ENCODE peak calls at places on chromosomes 12 and 14, in four cellular contexts. V is fibroblast of the conjunctiva, I is GM19239, K is GDM1. A is an unnamed sample.

GRCh38 chr12:52151859-52152783 is 39.7 kb downstream of the KRT80 start:
- DNase-seq in V (peak; percentile 43), I (peak; percentile 73), K (no peak), A (no peak)

GRCh38 chr14:34355584-34356266 is 106.3 kb downstream of the SPTSSA start:
- DNase-seq in V (no peak), K (no peak), I (no peak), A (no peak)

GRCh38 chr12:131724534-131724933 is 13.6 kb downstream of the SFSWAP start:
- DNase-seq in V (no peak), I (no peak), K (no peak), A (no peak)

GRCh38 chr12:100827901-100828520 is 33.4 kb downstream of the ANO4 start:
- DNase-seq in I (peak; percentile 7), V (no peak), K (no peak), A (no peak)

GRCh38 chr12:14482886-14483285 is 84.8 kb downstream of the PLBD1 start:
- DNase-seq in V (no peak), K (no peak), I (no peak), A (no peak)

GRCh38 chr12:101305226-101305779 is 25.4 kb downstream of the UTP20 start:
- DNase-seq in I (no peak), K (no peak), V (no peak), A (no peak)

GRCh38 chr12:104695453-104696148 is 238.9 kb downstream of the CHST11 start:
- DNase-seq in I (no peak), V (no peak), K (no peak), A (no peak)

GRCh38 chr12:77253321-77253720 is 188.0 kb upstream of the E2F7 start:
- DNase-seq in I (no peak), K (no peak), V (no peak), A (no peak)

GRCh38 chr12:72388322-72388721 is 116.2 kb downstream of the TRHDE start:
- DNase-seq in V (no peak), K (no peak), I (no peak), A (no peak)

GRCh38 chr12:107399061-107399460 is 286.5 kb upstream of the PWP1 start:
- DNase-seq in V (no peak), I (no peak), K (no peak), A (no peak)

GRCh38 chr12:54879132-54879531 is 24.8 kb downstream of the MUCL1 start:
- DNase-seq in V (peak; percentile 12), I (no peak), K (no peak), A (no peak)

GRCh38 chr14:94390372-94391086 is 2.1 kb upstream of the SERPINA1 start:
- DNase-seq in I (no peak), K (no peak), V (no peak), A (no peak)

GRCh38 chr12:104079024-104079423 is 14.7 kb downstream of the HCFC2 start:
- DNase-seq in V (no peak), K (no peak), I (no peak), A (no peak)

GRCh38 chr14:75234173-75234855 is 44.3 kb upstream of the FOS start:
- DNase-seq in K (peak; percentile 3), I (no peak), V (peak; percentile 34), A (no peak)

GRCh38 chr14:103204852-103205540 is 81.7 kb downstream of the TNFAIP2 start:
- DNase-seq in I (no peak), V (no peak), K (no peak), A (no peak)

GRCh38 chr14:51365241-51365940 is 125.3 kb downstream of the TMX1 start:
- DNase-seq in I (no peak), K (no peak), V (no peak), A (no peak)

GRCh38 chr14:61511558-61511924 is 183.8 kb upstream of the HIF1A start:
- DNase-seq in K (no peak), I (no peak), V (no peak), A (no peak)

GRCh38 chr12:98053202-98053601 is 462.2 kb upstream of the TMPO start:
- DNase-seq in V (no peak), I (no peak), K (no peak), A (no peak)

GRCh38 chr12:31368666-31369361 is 42.9 kb upstream of the SINHCAF start:
- DNase-seq in I (no peak), K (no peak), V (no peak), A (no peak)